ENCODE peak calls at places on chromosomes 5 and 9, in eight cellular contexts. H, G, E, Q, D, P, V and K are unnamed samples.

GRCh38 chr5:160278356-160278755 is 34.0 kb downstream of the CCNJL start:
- DNase-seq in D (no peak), G (no peak), V (no peak), P (no peak), H (no peak), Q (no peak), E (no peak), K (no peak)

GRCh38 chr5:103522586-103522985 is 40.0 kb downstream of the NUDT12 start:
- DNase-seq in D (no peak), H (no peak), Q (no peak), V (no peak), G (no peak), P (no peak), E (no peak), K (no peak)

GRCh38 chr9:35726876-35727438 is 5.0 kb downstream of the TLN1 start:
- DNase-seq in G (peak; percentile 57), P (no peak), Q (no peak), D (no peak), H (no peak), V (no peak), E (no peak), K (peak; percentile 72)

GRCh38 chr9:93890436-93890935 is 64.7 kb downstream of the BARX1 start:
- DNase-seq in H (no peak), V (no peak), E (no peak), G (no peak), Q (no peak), D (no peak), P (no peak), K (no peak)

GRCh38 chr5:10789726-10790125 is 28.7 kb upstream of the DAP start:
- DNase-seq in D (peak; percentile 26), E (no peak), G (no peak), V (no peak), H (no peak), Q (no peak), P (no peak), K (no peak)

GRCh38 chr5:135008981-135009735 is 24.9 kb downstream of the PITX1 start:
- DNase-seq in Q (no peak), D (no peak), V (no peak), P (no peak), G (no peak), H (no peak), E (no peak), K (no peak)

GRCh38 chr9:96554801-96555566 is 64.7 kb downstream of the CDC14B start:
- DNase-seq in V (no peak), P (no peak), E (no peak), Q (no peak), H (no peak), D (peak; percentile 66), G (no peak), K (no peak)

GRCh38 chr9:105883847-105884246 is 189.5 kb downstream of the TMEM38B start:
- DNase-seq in D (no peak), E (no peak), P (no peak), G (no peak), Q (no peak), V (no peak), H (no peak), K (no peak)

GRCh38 chr5:141734501-141735231 is 52.6 kb upstream of the ARAP3 start:
- DNase-seq in D (no peak), V (peak; percentile 81), P (peak; percentile 15), G (peak; percentile 66), E (peak; percentile 73), H (no peak), Q (no peak), K (peak; percentile 55)

GRCh38 chr9:129280236-129281231 is 102.5 kb upstream of the IER5L start:
- DNase-seq in E (no peak), V (no peak), Q (peak; percentile 53), H (peak; percentile 43), P (no peak), G (peak; percentile 3), D (no peak), K (no peak)

GRCh38 chr9:130728721-130729120 is 35.1 kb downstream of the EXOSC2 start:
- DNase-seq in E (no peak), H (no peak), D (no peak), G (no peak), Q (no peak), V (peak; percentile 44), P (no peak), K (no peak)

GRCh38 chr9:110048473-110048975 is 159.4 kb downstream of the C9orf152 start:
- DNase-seq in V (peak; percentile 59), H (peak; percentile 32), G (peak; percentile 86), D (peak; percentile 66), P (peak; percentile 70), E (peak; percentile 79), Q (peak; percentile 18), K (peak; percentile 80)

GRCh38 chr5:178203670-178204204 is 596 bp upstream of the HNRNPAB start:
- DNase-seq in G (peak; percentile 41), D (no peak), Q (no peak), E (no peak), H (no peak), P (no peak), V (no peak), K (no peak)

GRCh38 chr5:36383942-36384341 is 82.2 kb upstream of the RANBP3L start:
- DNase-seq in P (no peak), G (no peak), H (no peak), Q (no peak), V (no peak), D (no peak), E (no peak), K (no peak)

GRCh38 chr9:8825600-8826147 is 1026.1 kb upstream of the DMAC1 start:
- DNase-seq in D (no peak), G (no peak), P (no peak), Q (no peak), V (no peak), E (no peak), H (no peak), K (peak; percentile 39)

GRCh38 chr5:1293997-1294838 is 650 bp downstream of the TERT start:
- DNase-seq in G (no peak), H (no peak), D (no peak), Q (no peak), P (no peak), V (no peak), E (no peak), K (no peak)

GRCh38 chr9:113966394-113966793 is 90.3 kb downstream of the ZNF618 start:
- DNase-seq in P (no peak), G (no peak), D (no peak), E (no peak), V (no peak), Q (no peak), H (no peak), K (no peak)

GRCh38 chr9:137188490-137189296 is at the start of the genes ANAPC2 and SSNA1:
- DNase-seq in Q (peak; percentile 93), G (peak; percentile 92), P (peak; percentile 96), H (peak; percentile 90), D (peak; percentile 80), E (peak; percentile 86), V (peak; percentile 91), K (peak; percentile 91)

GRCh38 chr5:156359452-156359851 is 32.5 kb downstream of the SGCD start:
- DNase-seq in E (no peak), H (no peak), Q (no peak), G (no peak), P (no peak), D (no peak), V (no peak), K (no peak)

GRCh38 chr5:78300464-78301045 is 6.1 kb upstream of the AP3B1 start:
- DNase-seq in V (peak; percentile 38), E (no peak), Q (no peak), D (no peak), G (no peak), H (no peak), P (no peak), K (no peak)

GRCh38 chr9:126165755-126166154 is 160.9 kb upstream of the MVB12B start:
- DNase-seq in E (no peak), V (no peak), D (no peak), G (no peak), Q (no peak), P (no peak), H (no peak), K (no peak)

GRCh38 chr5:147831465-147831864 is at the start of gene SPINK1:
- DNase-seq in H (no peak), D (no peak), V (no peak), Q (no peak), P (no peak), E (no peak), G (no peak), K (no peak)

GRCh38 chr5:88145205-88145602 is 123.4 kb downstream of the TMEM161B start:
- DNase-seq in D (no peak), E (no peak), Q (peak; percentile 40), V (no peak), P (no peak), G (no peak), H (no peak), K (no peak)

GRCh38 chr5:79130781-79131180 is 19.2 kb downstream of the BHMT start:
- DNase-seq in D (no peak), V (no peak), P (no peak), Q (no peak), E (no peak), G (no peak), H (no peak), K (no peak)